ENCODE peak calls at places on chromosome X, in five cellular contexts. P is T1000, M is posterior cingulate gyrus, K is brain microvascular endothelial cell, E is A549. U is an unnamed sample.

GRCh38 chrX:49106930-49107329 is 16.6 kb downstream of the GPKOW start:
- DNase-seq in P (no peak), M (peak), K (peak), E (peak), U (no peak)

GRCh38 chrX:154351183-154352011 is 23.0 kb downstream of the FLNA start:
- DNase-seq in P (no peak), M (no peak), K (no peak), E (no peak), U (no peak)

GRCh38 chrX:2188316-2188715 is 312.5 kb downstream of the DHRSX start:
- DNase-seq in P (no peak), M (no peak), K (peak), E (no peak), U (no peak)

GRCh38 chrX:281166-281999 is at the start of gene PLCXD1:
- DNase-seq in P (no peak), M (no peak), K (no peak), E (peak), U (peak)

GRCh38 chrX:108223606-108224005 is 132.0 kb downstream of the ATG4A start:
- DNase-seq in P (no peak), M (no peak), K (no peak), E (no peak), U (no peak)

GRCh38 chrX:131288738-131289511 is at the start of gene IGSF1:
- DNase-seq in P (no peak), M (peak), K (peak), E (no peak), U (peak)

GRCh38 chrX:119728487-119728886 is 29.9 kb upstream of the SOWAHD start:
- DNase-seq in P (no peak), M (no peak), K (no peak), E (peak), U (no peak)

GRCh38 chrX:16416588-16416987 is 233.4 kb upstream of the S100G start:
- DNase-seq in P (no peak), M (no peak), K (no peak), E (no peak), U (no peak)

GRCh38 chrX:44063611-44064010 is 90.4 kb upstream of the NDP start:
- DNase-seq in P (no peak), M (no peak), K (no peak), E (no peak), U (no peak)

GRCh38 chrX:74351760-74352159 is 47.8 kb downstream of the ZCCHC13 start:
- DNase-seq in P (no peak), M (no peak), K (no peak), E (no peak), U (no peak)